ENCODE peak calls at places on chromosomes 5 and 9, in four cellular contexts. One of them, this sample, is unnamed.

GRCh38 chr9:116656535-116656934 is 30.6 kb upstream of the TRIM32 start:
- DNase-seq in HepG2: no peak
- DNase-seq in H1: no peak
- DNase-seq in GM12878: no peak
- DNase-seq in this sample: no peak

GRCh38 chr9:84993105-84993504 is 323.6 kb downstream of the NTRK2 start:
- DNase-seq in H1: no peak
- DNase-seq in HepG2: no peak
- DNase-seq in GM12878: no peak
- DNase-seq in this sample: no peak

GRCh38 chr5:89315194-89315593 is 432.2 kb upstream of the MEF2C start:
- DNase-seq in GM12878: no peak
- DNase-seq in H1: no peak
- DNase-seq in HepG2: no peak
- DNase-seq in this sample: no peak

GRCh38 chr5:172089298-172090117 is 83.1 kb upstream of the FBXW11 start:
- DNase-seq in H1: no peak
- DNase-seq in GM12878: no peak
- DNase-seq in HepG2: no peak
- DNase-seq in this sample: no peak

GRCh38 chr5:31894131-31894530 is 255.2 kb downstream of the PDZD2 start:
- DNase-seq in HepG2: no peak
- DNase-seq in GM12878: no peak
- DNase-seq in H1: no peak
- DNase-seq in this sample: no peak

GRCh38 chr9:123691904-123692303 is 238.0 kb downstream of the DENND1A start:
- DNase-seq in HepG2: no peak
- DNase-seq in H1: no peak
- DNase-seq in GM12878: no peak
- DNase-seq in this sample: no peak

GRCh38 chr9:21559402-21560280 is 77.5 kb upstream of the IFNE start:
- DNase-seq in H1: no peak
- DNase-seq in HepG2: no peak
- DNase-seq in GM12878: no peak
- DNase-seq in this sample: peak

GRCh38 chr5:997001-997474 is 11.6 kb upstream of the NKD2 start:
- DNase-seq in GM12878: no peak
- DNase-seq in H1: no peak
- DNase-seq in HepG2: peak
- DNase-seq in this sample: no peak

GRCh38 chr9:109017061-109017460 is 3.8 kb upstream of the CTNNAL1 start:
- DNase-seq in H1: no peak
- DNase-seq in GM12878: no peak
- DNase-seq in HepG2: no peak
- DNase-seq in this sample: no peak

GRCh38 chr5:154244476-154244875 is 53.9 kb downstream of the GALNT10 start:
- DNase-seq in H1: no peak
- DNase-seq in HepG2: no peak
- DNase-seq in GM12878: no peak
- DNase-seq in this sample: no peak

GRCh38 chr9:22469928-22470544 is 23.4 kb downstream of the DMRTA1 start:
- DNase-seq in GM12878: peak
- DNase-seq in HepG2: peak
- DNase-seq in H1: no peak
- DNase-seq in this sample: peak

GRCh38 chr9:86549434-86549833 is 195.2 kb upstream of the TUT7 start:
- DNase-seq in H1: no peak
- DNase-seq in GM12878: no peak
- DNase-seq in HepG2: no peak
- DNase-seq in this sample: no peak

GRCh38 chr9:110640736-110641135 is 27.9 kb upstream of the MUSK start:
- DNase-seq in H1: no peak
- DNase-seq in HepG2: no peak
- DNase-seq in GM12878: no peak
- DNase-seq in this sample: no peak

GRCh38 chr9:2567922-2568321 is 53.7 kb upstream of the VLDLR start:
- DNase-seq in H1: no peak
- DNase-seq in HepG2: no peak
- DNase-seq in GM12878: no peak
- DNase-seq in this sample: no peak

GRCh38 chr5:55062039-55062779 is 38.2 kb downstream of the GZMK start:
- DNase-seq in H1: no peak
- DNase-seq in HepG2: no peak
- DNase-seq in GM12878: no peak
- DNase-seq in this sample: no peak

GRCh38 chr5:58019614-58020013 is 440.3 kb downstream of the PLK2 start:
- DNase-seq in H1: no peak
- DNase-seq in GM12878: no peak
- DNase-seq in HepG2: no peak
- DNase-seq in this sample: no peak

GRCh38 chr9:8860925-8861324 is 1061.3 kb upstream of the DMAC1 start:
- DNase-seq in H1: no peak
- DNase-seq in HepG2: no peak
- DNase-seq in GM12878: no peak
- DNase-seq in this sample: no peak

GRCh38 chr5:142910128-142910527 is 140.0 kb downstream of the ARHGAP26 start:
- DNase-seq in H1: no peak
- DNase-seq in GM12878: no peak
- DNase-seq in HepG2: no peak
- DNase-seq in this sample: no peak

GRCh38 chr5:56825222-56825824 is 10.0 kb downstream of the MAP3K1 start:
- DNase-seq in H1: no peak
- DNase-seq in HepG2: no peak
- DNase-seq in GM12878: no peak
- DNase-seq in this sample: no peak

GRCh38 chr5:27748847-27749246 is 710.5 kb upstream of the CDH9 start:
- DNase-seq in HepG2: no peak
- DNase-seq in H1: no peak
- DNase-seq in GM12878: no peak
- DNase-seq in this sample: no peak

GRCh38 chr5:64767959-64768357 is 533 bp downstream of the SREK1IP1 start:
- DNase-seq in H1: no peak
- DNase-seq in GM12878: no peak
- DNase-seq in HepG2: peak
- DNase-seq in this sample: no peak

GRCh38 chr9:138099803-138100598 is 222.4 kb downstream of the CACNA1B start:
- DNase-seq in HepG2: no peak
- DNase-seq in GM12878: no peak
- DNase-seq in H1: no peak
- DNase-seq in this sample: peak

GRCh38 chr9:108565651-108566378 is 290.0 kb downstream of the ACTL7B start:
- DNase-seq in H1: peak
- DNase-seq in HepG2: peak
- DNase-seq in GM12878: peak
- DNase-seq in this sample: peak

GRCh38 chr9:18472915-18473314 is 1.0 kb upstream of the ADAMTSL1 start:
- DNase-seq in H1: no peak
- DNase-seq in HepG2: no peak
- DNase-seq in GM12878: no peak
- DNase-seq in this sample: no peak

GRCh38 chr9:30722065-30722464 is 1662.4 kb upstream of the ACO1 start:
- DNase-seq in H1: no peak
- DNase-seq in GM12878: no peak
- DNase-seq in HepG2: no peak
- DNase-seq in this sample: no peak

GRCh38 chr9:135471751-135472640 is 7.6 kb upstream of the PPP1R26 start:
- DNase-seq in HepG2: no peak
- DNase-seq in GM12878: no peak
- DNase-seq in H1: no peak
- DNase-seq in this sample: no peak

GRCh38 chr5:73998496-73998895 is 372.5 kb downstream of the ARHGEF28 start:
- DNase-seq in HepG2: peak
- DNase-seq in GM12878: no peak
- DNase-seq in H1: no peak
- DNase-seq in this sample: no peak

GRCh38 chr5:168368854-168369253 is 77.4 kb downstream of the WWC1 start:
- DNase-seq in GM12878: no peak
- DNase-seq in H1: no peak
- DNase-seq in HepG2: no peak
- DNase-seq in this sample: no peak

GRCh38 chr9:134936762-134937555 is 19.2 kb upstream of the FCN1 start:
- DNase-seq in H1: no peak
- DNase-seq in GM12878: peak
- DNase-seq in HepG2: no peak
- DNase-seq in this sample: no peak

GRCh38 chr5:173323799-173324114 is 4.5 kb downstream of the STC2 start:
- DNase-seq in HepG2: no peak
- DNase-seq in H1: no peak
- DNase-seq in GM12878: no peak
- DNase-seq in this sample: no peak

GRCh38 chr5:893711-894110 is 1.0 kb downstream of the TRIP13 start:
- DNase-seq in GM12878: no peak
- DNase-seq in HepG2: no peak
- DNase-seq in H1: no peak
- DNase-seq in this sample: no peak

GRCh38 chr9:131735238-131736181 is 4.4 kb downstream of the RAPGEF1 start:
- DNase-seq in H1: no peak
- DNase-seq in GM12878: no peak
- DNase-seq in HepG2: peak
- DNase-seq in this sample: no peak

GRCh38 chr9:98482248-98482647 is 226.5 kb downstream of the GABBR2 start:
- DNase-seq in GM12878: no peak
- DNase-seq in HepG2: no peak
- DNase-seq in H1: no peak
- DNase-seq in this sample: no peak

GRCh38 chr5:171840066-171840465 is 54.4 kb downstream of the SMIM23 start:
- DNase-seq in GM12878: no peak
- DNase-seq in HepG2: no peak
- DNase-seq in H1: no peak
- DNase-seq in this sample: no peak

DNA sequence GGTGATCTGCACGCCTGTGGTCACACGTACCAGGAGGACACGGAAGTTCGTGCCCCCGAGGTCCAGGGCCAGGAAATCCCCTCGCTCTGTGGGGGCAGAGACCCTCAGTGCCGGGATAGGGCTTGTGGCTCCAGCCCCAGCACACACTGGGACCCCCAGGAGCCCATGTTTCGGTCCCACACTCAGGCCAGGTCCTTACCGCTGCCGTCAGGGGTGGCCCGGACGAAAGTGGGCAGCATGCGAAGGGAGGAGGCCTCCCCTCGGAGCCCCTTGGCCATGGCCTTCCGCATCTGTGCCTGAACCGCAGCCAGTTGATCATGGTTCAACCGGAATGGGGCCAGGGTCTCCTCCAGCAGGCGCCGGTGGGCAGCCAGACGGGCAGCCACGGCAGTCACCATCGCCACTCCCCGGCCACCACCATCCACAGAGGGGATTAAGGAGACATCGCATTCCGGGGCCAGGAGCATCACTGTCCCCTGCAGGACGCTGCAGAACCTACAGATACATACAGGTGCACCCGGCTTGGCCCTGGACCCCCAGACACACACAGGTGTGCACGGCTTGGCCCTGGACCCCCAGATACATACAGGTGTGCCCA is 11.8 kb downstream of the HK3 start:
- DNase-seq in H1: no peak
- DNase-seq in GM12878: no peak
- DNase-seq in HepG2: no peak
- DNase-seq in this sample: peak
- TF ChIP-seq TCF12 in H1: no peak
- TF ChIP-seq TCF12 in GM12878: no peak
- TF ChIP-seq TCF12 in HepG2: no peak
- TF ChIP-seq TCF12 in this sample: no peak

GRCh38 chr9:89113851-89114250 is 64.8 kb downstream of the SHC3 start:
- DNase-seq in HepG2: no peak
- DNase-seq in GM12878: no peak
- DNase-seq in H1: no peak
- DNase-seq in this sample: no peak

GRCh38 chr9:89112243-89112642 is 66.4 kb downstream of the SHC3 start:
- DNase-seq in GM12878: no peak
- DNase-seq in H1: no peak
- DNase-seq in HepG2: no peak
- DNase-seq in this sample: no peak

GRCh38 chr9:89114741-89115140 is 63.9 kb downstream of the SHC3 start:
- DNase-seq in HepG2: no peak
- DNase-seq in H1: no peak
- DNase-seq in GM12878: no peak
- DNase-seq in this sample: no peak

GRCh38 chr9:89115426-89115825 is 63.2 kb downstream of the SHC3 start:
- DNase-seq in GM12878: no peak
- DNase-seq in HepG2: no peak
- DNase-seq in H1: no peak
- DNase-seq in this sample: no peak

GRCh38 chr9:89116064-89116817 is 62.4 kb downstream of the SHC3 start:
- DNase-seq in HepG2: no peak
- DNase-seq in GM12878: no peak
- DNase-seq in H1: no peak
- DNase-seq in this sample: no peak
- TF ChIP-seq TCF12 in HepG2: no peak
- TF ChIP-seq TCF12 in GM12878: no peak
- TF ChIP-seq TCF12 in H1: no peak
- TF ChIP-seq TCF12 in this sample: no peak

DNA sequence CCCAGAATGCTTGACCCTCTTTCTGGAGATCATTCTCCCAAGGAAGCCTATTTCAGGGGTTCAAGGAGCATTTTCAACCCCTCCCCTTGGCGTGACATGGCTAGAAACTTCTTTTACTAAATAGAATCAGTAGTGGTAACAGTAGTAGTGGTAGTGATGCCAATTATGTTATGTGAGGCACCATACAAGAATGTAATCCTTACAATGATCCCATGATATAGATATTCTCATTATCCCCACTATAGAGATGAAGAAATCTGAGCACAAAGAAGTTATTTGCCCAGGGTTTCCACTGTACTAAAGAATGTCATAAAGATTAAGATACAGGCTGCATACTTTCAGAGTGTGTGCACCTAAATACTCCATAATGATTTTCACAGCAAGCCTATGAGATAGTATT is 155.4 kb upstream of the CLINT1 start:
- DNase-seq in HepG2: no peak
- DNase-seq in H1: no peak
- DNase-seq in GM12878: no peak
- DNase-seq in this sample: no peak
- TF ChIP-seq TCF12 in HepG2: no peak
- TF ChIP-seq TCF12 in H1: no peak
- TF ChIP-seq TCF12 in GM12878: no peak
- TF ChIP-seq TCF12 in this sample: no peak

GRCh38 chr5:94906750-94907149 is 288.3 kb downstream of the SLF1 start:
- DNase-seq in GM12878: no peak
- DNase-seq in HepG2: no peak
- DNase-seq in H1: no peak
- DNase-seq in this sample: no peak

GRCh38 chr5:94903719-94904118 is 285.2 kb downstream of the SLF1 start:
- DNase-seq in H1: no peak
- DNase-seq in HepG2: no peak
- DNase-seq in GM12878: no peak
- DNase-seq in this sample: no peak

GRCh38 chr5:94911285-94911684 is 292.8 kb downstream of the SLF1 start:
- DNase-seq in HepG2: no peak
- DNase-seq in H1: no peak
- DNase-seq in GM12878: no peak
- DNase-seq in this sample: no peak

GRCh38 chr5:94908889-94909480 is 290.5 kb downstream of the SLF1 start:
- DNase-seq in HepG2: peak
- DNase-seq in GM12878: no peak
- DNase-seq in H1: no peak
- DNase-seq in this sample: peak
- TF ChIP-seq TCF12 in HepG2: no peak
- TF ChIP-seq TCF12 in GM12878: no peak
- TF ChIP-seq TCF12 in H1: no peak
- TF ChIP-seq TCF12 in this sample: no peak